ENCODE peak calls at places on chromosome 16, in eight cellular contexts. One of them, this sample, is unnamed.

GRCh38 chr16:74261068-74261467 is 35.5 kb upstream of the PSMD7 start:
- DNase-seq in activated CD4-positive, CD25-positive, alpha-beta regulatory T cell treated with anti-CD3 and anti-CD28 coated beads, Interleukin-2, amount 50 U/mL, for 16 hours: no peak
- DNase-seq in GM18507: no peak
- DNase-seq in A549: no peak
- DNase-seq in AG04449: no peak
- DNase-seq in globus pallidus: no peak
- DNase-seq in dermis blood vessel endothelial cell: no peak
- DNase-seq in EL: no peak
- DNase-seq in this sample: no peak

GRCh38 chr16:66660422-66661209 is 35.9 kb downstream of the CMTM4 start:
- DNase-seq in activated CD4-positive, CD25-positive, alpha-beta regulatory T cell treated with anti-CD3 and anti-CD28 coated beads, Interleukin-2, amount 50 U/mL, for 16 hours: no peak
- DNase-seq in GM18507: no peak
- DNase-seq in A549: peak; percentile 84
- DNase-seq in AG04449: no peak
- DNase-seq in globus pallidus: peak; percentile 74
- DNase-seq in dermis blood vessel endothelial cell: peak; percentile 87
- DNase-seq in EL: peak; percentile 89
- DNase-seq in this sample: peak; percentile 84

GRCh38 chr16:70738083-70738977 is 52.5 kb upstream of the MTSS2 start:
- DNase-seq in activated CD4-positive, CD25-positive, alpha-beta regulatory T cell treated with anti-CD3 and anti-CD28 coated beads, Interleukin-2, amount 50 U/mL, for 16 hours: no peak
- DNase-seq in GM18507: peak; percentile 20
- DNase-seq in A549: peak; percentile 69
- DNase-seq in AG04449: no peak
- DNase-seq in globus pallidus: peak; percentile 48
- DNase-seq in dermis blood vessel endothelial cell: peak; percentile 82
- DNase-seq in EL: peak; percentile 76
- DNase-seq in this sample: peak; percentile 48

GRCh38 chr16:89737341-89738071 is 16.2 kb downstream of the ZNF276 start:
- DNase-seq in activated CD4-positive, CD25-positive, alpha-beta regulatory T cell treated with anti-CD3 and anti-CD28 coated beads, Interleukin-2, amount 50 U/mL, for 16 hours: no peak
- DNase-seq in GM18507: no peak
- DNase-seq in A549: no peak
- DNase-seq in AG04449: no peak
- DNase-seq in globus pallidus: no peak
- DNase-seq in dermis blood vessel endothelial cell: no peak
- DNase-seq in EL: no peak
- DNase-seq in this sample: no peak

GRCh38 chr16:6682142-6682811 is 650.4 kb upstream of the RBFOX1 start:
- DNase-seq in activated CD4-positive, CD25-positive, alpha-beta regulatory T cell treated with anti-CD3 and anti-CD28 coated beads, Interleukin-2, amount 50 U/mL, for 16 hours: no peak
- DNase-seq in GM18507: no peak
- DNase-seq in A549: peak; percentile 14
- DNase-seq in AG04449: no peak
- DNase-seq in globus pallidus: peak; percentile 36
- DNase-seq in dermis blood vessel endothelial cell: peak; percentile 1
- DNase-seq in EL: no peak
- DNase-seq in this sample: no peak

GRCh38 chr16:85365120-85365519 is 248.0 kb upstream of the GSE1 start:
- DNase-seq in activated CD4-positive, CD25-positive, alpha-beta regulatory T cell treated with anti-CD3 and anti-CD28 coated beads, Interleukin-2, amount 50 U/mL, for 16 hours: no peak
- DNase-seq in GM18507: no peak
- DNase-seq in A549: no peak
- DNase-seq in AG04449: no peak
- DNase-seq in globus pallidus: no peak
- DNase-seq in dermis blood vessel endothelial cell: no peak
- DNase-seq in EL: no peak
- DNase-seq in this sample: no peak

GRCh38 chr16:84478172-84478948 is 26.1 kb downstream of the MEAK7 start:
- DNase-seq in activated CD4-positive, CD25-positive, alpha-beta regulatory T cell treated with anti-CD3 and anti-CD28 coated beads, Interleukin-2, amount 50 U/mL, for 16 hours: no peak
- DNase-seq in GM18507: no peak
- DNase-seq in A549: no peak
- DNase-seq in AG04449: no peak
- DNase-seq in globus pallidus: no peak
- DNase-seq in dermis blood vessel endothelial cell: peak; percentile 32
- DNase-seq in EL: peak; percentile 65
- DNase-seq in this sample: peak; percentile 47

GRCh38 chr16:65125871-65126270 is 4.0 kb upstream of the CDH11 start:
- DNase-seq in activated CD4-positive, CD25-positive, alpha-beta regulatory T cell treated with anti-CD3 and anti-CD28 coated beads, Interleukin-2, amount 50 U/mL, for 16 hours: no peak
- DNase-seq in GM18507: no peak
- DNase-seq in A549: peak; percentile 29
- DNase-seq in AG04449: no peak
- DNase-seq in globus pallidus: no peak
- DNase-seq in dermis blood vessel endothelial cell: no peak
- DNase-seq in EL: peak; percentile 52
- DNase-seq in this sample: no peak

GRCh38 chr16:89325861-89326471 is 108.5 kb downstream of the ZNF778 start:
- DNase-seq in activated CD4-positive, CD25-positive, alpha-beta regulatory T cell treated with anti-CD3 and anti-CD28 coated beads, Interleukin-2, amount 50 U/mL, for 16 hours: no peak
- DNase-seq in GM18507: no peak
- DNase-seq in A549: peak; percentile 75
- DNase-seq in AG04449: no peak
- DNase-seq in globus pallidus: peak; percentile 70
- DNase-seq in dermis blood vessel endothelial cell: peak; percentile 95
- DNase-seq in EL: peak; percentile 83
- DNase-seq in this sample: peak; percentile 72

GRCh38 chr16:86322283-86322682 is 188.0 kb upstream of the FOXF1 start:
- DNase-seq in activated CD4-positive, CD25-positive, alpha-beta regulatory T cell treated with anti-CD3 and anti-CD28 coated beads, Interleukin-2, amount 50 U/mL, for 16 hours: no peak
- DNase-seq in GM18507: no peak
- DNase-seq in A549: no peak
- DNase-seq in AG04449: no peak
- DNase-seq in globus pallidus: no peak
- DNase-seq in dermis blood vessel endothelial cell: no peak
- DNase-seq in EL: no peak
- DNase-seq in this sample: no peak

GRCh38 chr16:29994613-29995329 is 646 bp downstream of the HIRIP3 start:
- DNase-seq in activated CD4-positive, CD25-positive, alpha-beta regulatory T cell treated with anti-CD3 and anti-CD28 coated beads, Interleukin-2, amount 50 U/mL, for 16 hours: peak; percentile 32
- DNase-seq in GM18507: peak; percentile 73
- DNase-seq in A549: no peak
- DNase-seq in AG04449: no peak
- DNase-seq in globus pallidus: no peak
- DNase-seq in dermis blood vessel endothelial cell: peak; percentile 45
- DNase-seq in EL: peak; percentile 94
- DNase-seq in this sample: peak; percentile 30

This sample was measured in brain microvascular endothelial cell.